ENCODE peak calls at places on chromosome 11, in nine cellular contexts. One of them, this sample, is unnamed.

GRCh38 chr11:123430736-123431356 is 777 bp downstream of the GRAMD1B start:
- DNase-seq in PC-3: peak
- DNase-seq in psoas muscle: peak
- DNase-seq in fibroblast of the aortic adventitia: peak
- DNase-seq in AG04449: no peak
- DNase-seq in astrocyte of the spinal cord: peak
- DNase-seq in tibial artery: peak
- DNase-seq in uterus: no peak
- DNase-seq in cardiac fibroblast: peak
- DNase-seq in this sample: no peak

GRCh38 chr11:17760102-17761029 is 25.8 kb downstream of the KCNC1 start:
- DNase-seq in astrocyte of the spinal cord: peak
- DNase-seq in cardiac fibroblast: peak
- DNase-seq in PC-3: peak
- DNase-seq in tibial artery: no peak
- DNase-seq in uterus: no peak
- DNase-seq in AG04449: no peak
- DNase-seq in psoas muscle: peak
- DNase-seq in fibroblast of the aortic adventitia: peak
- DNase-seq in this sample: no peak

GRCh38 chr11:78657441-78657840 is 82.8 kb upstream of the NARS2 start:
- DNase-seq in astrocyte of the spinal cord: no peak
- DNase-seq in cardiac fibroblast: no peak
- DNase-seq in AG04449: no peak
- DNase-seq in fibroblast of the aortic adventitia: no peak
- DNase-seq in tibial artery: no peak
- DNase-seq in psoas muscle: no peak
- DNase-seq in uterus: no peak
- DNase-seq in PC-3: no peak
- DNase-seq in this sample: no peak

GRCh38 chr11:125091877-125092664 is 19.4 kb downstream of the TMEM218 start:
- DNase-seq in tibial artery: no peak
- DNase-seq in AG04449: no peak
- DNase-seq in psoas muscle: no peak
- DNase-seq in cardiac fibroblast: no peak
- DNase-seq in astrocyte of the spinal cord: no peak
- DNase-seq in uterus: no peak
- DNase-seq in fibroblast of the aortic adventitia: no peak
- DNase-seq in PC-3: no peak
- DNase-seq in this sample: no peak

GRCh38 chr11:123218451-123218850 is 23.4 kb upstream of the CLMP start:
- DNase-seq in fibroblast of the aortic adventitia: no peak
- DNase-seq in cardiac fibroblast: no peak
- DNase-seq in astrocyte of the spinal cord: no peak
- DNase-seq in AG04449: no peak
- DNase-seq in uterus: no peak
- DNase-seq in tibial artery: no peak
- DNase-seq in psoas muscle: no peak
- DNase-seq in PC-3: no peak
- DNase-seq in this sample: no peak

GRCh38 chr11:78080818-78081495 is 1.3 kb upstream of the NDUFC2 start:
- DNase-seq in tibial artery: no peak
- DNase-seq in cardiac fibroblast: peak
- DNase-seq in PC-3: peak
- DNase-seq in astrocyte of the spinal cord: peak
- DNase-seq in psoas muscle: no peak
- DNase-seq in AG04449: no peak
- DNase-seq in uterus: no peak
- DNase-seq in fibroblast of the aortic adventitia: peak
- DNase-seq in this sample: peak

GRCh38 chr11:10303558-10304363 is 1.1 kb upstream of the ADM start:
- DNase-seq in PC-3: peak
- DNase-seq in uterus: peak
- DNase-seq in cardiac fibroblast: peak
- DNase-seq in tibial artery: peak
- DNase-seq in psoas muscle: peak
- DNase-seq in astrocyte of the spinal cord: peak
- DNase-seq in fibroblast of the aortic adventitia: peak
- DNase-seq in AG04449: no peak
- DNase-seq in this sample: no peak

GRCh38 chr11:69157822-69158231 is 2.1 kb downstream of the SMIM38 start:
- DNase-seq in AG04449: no peak
- DNase-seq in tibial artery: peak
- DNase-seq in fibroblast of the aortic adventitia: no peak
- DNase-seq in psoas muscle: no peak
- DNase-seq in astrocyte of the spinal cord: no peak
- DNase-seq in cardiac fibroblast: no peak
- DNase-seq in PC-3: no peak
- DNase-seq in uterus: no peak
- DNase-seq in this sample: no peak

GRCh38 chr11:19244084-19244483 is 3.3 kb upstream of the E2F8 start:
- DNase-seq in fibroblast of the aortic adventitia: peak
- DNase-seq in psoas muscle: no peak
- DNase-seq in astrocyte of the spinal cord: no peak
- DNase-seq in AG04449: no peak
- DNase-seq in tibial artery: no peak
- DNase-seq in cardiac fibroblast: peak
- DNase-seq in PC-3: peak
- DNase-seq in uterus: no peak
- DNase-seq in this sample: no peak

GRCh38 chr11:14565845-14566244 is 45.7 kb upstream of the PSMA1 start:
- DNase-seq in tibial artery: no peak
- DNase-seq in fibroblast of the aortic adventitia: no peak
- DNase-seq in AG04449: no peak
- DNase-seq in uterus: no peak
- DNase-seq in astrocyte of the spinal cord: no peak
- DNase-seq in PC-3: no peak
- DNase-seq in psoas muscle: no peak
- DNase-seq in cardiac fibroblast: no peak
- DNase-seq in this sample: no peak

GRCh38 chr11:12834630-12835029 is 160.4 kb downstream of the TEAD1 start:
- DNase-seq in cardiac fibroblast: no peak
- DNase-seq in tibial artery: no peak
- DNase-seq in astrocyte of the spinal cord: no peak
- DNase-seq in PC-3: no peak
- DNase-seq in uterus: no peak
- DNase-seq in fibroblast of the aortic adventitia: no peak
- DNase-seq in psoas muscle: no peak
- DNase-seq in AG04449: no peak
- DNase-seq in this sample: no peak

GRCh38 chr11:12840871-12841516 is 166.8 kb downstream of the TEAD1 start:
- DNase-seq in psoas muscle: no peak
- DNase-seq in cardiac fibroblast: no peak
- DNase-seq in PC-3: peak
- DNase-seq in astrocyte of the spinal cord: no peak
- DNase-seq in uterus: no peak
- DNase-seq in fibroblast of the aortic adventitia: peak
- DNase-seq in AG04449: no peak
- DNase-seq in tibial artery: no peak
- DNase-seq in this sample: no peak

GRCh38 chr11:12835286-12835685 is 161.1 kb downstream of the TEAD1 start:
- DNase-seq in PC-3: no peak
- DNase-seq in fibroblast of the aortic adventitia: no peak
- DNase-seq in cardiac fibroblast: no peak
- DNase-seq in astrocyte of the spinal cord: no peak
- DNase-seq in tibial artery: no peak
- DNase-seq in psoas muscle: no peak
- DNase-seq in uterus: no peak
- DNase-seq in AG04449: no peak
- DNase-seq in this sample: no peak

GRCh38 chr11:12841946-12842630 is 167.0 kb upstream of the RASSF10 start:
- DNase-seq in fibroblast of the aortic adventitia: peak
- DNase-seq in uterus: peak
- DNase-seq in astrocyte of the spinal cord: peak
- DNase-seq in cardiac fibroblast: peak
- DNase-seq in psoas muscle: no peak
- DNase-seq in PC-3: peak
- DNase-seq in AG04449: no peak
- DNase-seq in tibial artery: no peak
- DNase-seq in this sample: peak

GRCh38 chr11:12838463-12839120 is 164.4 kb downstream of the TEAD1 start:
- DNase-seq in PC-3: no peak
- DNase-seq in psoas muscle: no peak
- DNase-seq in uterus: peak
- DNase-seq in tibial artery: no peak
- DNase-seq in AG04449: no peak
- DNase-seq in fibroblast of the aortic adventitia: peak
- DNase-seq in astrocyte of the spinal cord: no peak
- DNase-seq in cardiac fibroblast: peak
- DNase-seq in this sample: peak
- TF ChIP-seq CTCF in PC-3: no peak
- TF ChIP-seq CTCF in psoas muscle: no peak
- TF ChIP-seq CTCF in uterus: no peak
- TF ChIP-seq CTCF in tibial artery: no peak
- TF ChIP-seq CTCF in AG04449: no peak
- TF ChIP-seq CTCF in fibroblast of the aortic adventitia: no peak
- TF ChIP-seq CTCF in astrocyte of the spinal cord: no peak
- TF ChIP-seq CTCF in cardiac fibroblast: no peak
- TF ChIP-seq CTCF in this sample: no peak

GRCh38 chr11:73158356-73159051 is 16.4 kb upstream of the FCHSD2 start:
- DNase-seq in psoas muscle: no peak
- DNase-seq in tibial artery: peak
- DNase-seq in PC-3: no peak
- DNase-seq in astrocyte of the spinal cord: no peak
- DNase-seq in AG04449: peak
- DNase-seq in fibroblast of the aortic adventitia: peak
- DNase-seq in cardiac fibroblast: peak
- DNase-seq in uterus: no peak
- DNase-seq in this sample: no peak
- H3K4me3 ChIP-seq in psoas muscle: no peak
- H3K4me3 ChIP-seq in tibial artery: no peak
- H3K4me3 ChIP-seq in PC-3: no peak
- H3K4me3 ChIP-seq in astrocyte of the spinal cord: no peak
- H3K4me3 ChIP-seq in AG04449: no peak
- H3K4me3 ChIP-seq in fibroblast of the aortic adventitia: no peak
- H3K4me3 ChIP-seq in cardiac fibroblast: no peak
- H3K4me3 ChIP-seq in uterus: no peak
- H3K4me3 ChIP-seq in this sample: no peak

DNA sequence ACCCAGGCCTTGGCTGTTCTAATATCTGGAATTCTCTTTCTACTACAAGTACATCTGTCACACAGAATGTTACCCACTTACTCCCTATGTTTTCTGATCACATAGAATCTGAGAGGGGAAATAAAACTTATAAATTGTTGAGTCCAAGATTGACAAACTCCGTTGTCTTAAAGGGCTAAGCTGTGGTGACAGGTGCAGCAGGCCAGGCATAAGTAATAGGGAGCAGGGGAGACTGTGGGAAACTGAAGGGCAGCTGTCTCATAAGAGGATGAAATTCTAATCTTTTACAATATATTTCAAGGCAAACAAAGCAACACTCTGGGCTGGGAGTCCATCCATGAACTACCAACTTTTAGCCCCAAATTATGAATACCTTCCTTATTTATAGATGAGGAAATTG is 133.9 kb downstream of the SLC1A2 start:
- DNase-seq in psoas muscle: no peak
- DNase-seq in tibial artery: no peak
- DNase-seq in astrocyte of the spinal cord: no peak
- DNase-seq in fibroblast of the aortic adventitia: no peak
- DNase-seq in uterus: no peak
- DNase-seq in PC-3: no peak
- DNase-seq in AG04449: no peak
- DNase-seq in cardiac fibroblast: no peak
- DNase-seq in this sample: no peak
- TF ChIP-seq CTCF in psoas muscle: no peak
- TF ChIP-seq CTCF in tibial artery: no peak
- TF ChIP-seq CTCF in astrocyte of the spinal cord: no peak
- TF ChIP-seq CTCF in fibroblast of the aortic adventitia: no peak
- TF ChIP-seq CTCF in uterus: no peak
- TF ChIP-seq CTCF in PC-3: no peak
- TF ChIP-seq CTCF in AG04449: no peak
- TF ChIP-seq CTCF in cardiac fibroblast: no peak
- TF ChIP-seq CTCF in this sample: no peak

GRCh38 chr11:94544832-94545640 is 1.3 kb downstream of the FUT4 start:
- DNase-seq in PC-3: no peak
- DNase-seq in astrocyte of the spinal cord: no peak
- DNase-seq in psoas muscle: peak
- DNase-seq in AG04449: no peak
- DNase-seq in cardiac fibroblast: no peak
- DNase-seq in tibial artery: peak
- DNase-seq in uterus: no peak
- DNase-seq in fibroblast of the aortic adventitia: no peak
- DNase-seq in this sample: no peak

GRCh38 chr11:94543695-94544581 is at the start of gene FUT4:
- DNase-seq in tibial artery: peak
- DNase-seq in cardiac fibroblast: peak
- DNase-seq in fibroblast of the aortic adventitia: peak
- DNase-seq in AG04449: no peak
- DNase-seq in uterus: peak
- DNase-seq in psoas muscle: peak
- DNase-seq in PC-3: peak
- DNase-seq in astrocyte of the spinal cord: peak
- DNase-seq in this sample: no peak

GRCh38 chr11:94544582-94544831 is 786 bp downstream of the FUT4 start:
- DNase-seq in fibroblast of the aortic adventitia: no peak
- DNase-seq in AG04449: no peak
- DNase-seq in psoas muscle: no peak
- DNase-seq in PC-3: no peak
- DNase-seq in uterus: no peak
- DNase-seq in tibial artery: no peak
- DNase-seq in astrocyte of the spinal cord: no peak
- DNase-seq in cardiac fibroblast: peak
- DNase-seq in this sample: no peak

GRCh38 chr11:94546886-94547285 is 3.2 kb downstream of the FUT4 start:
- DNase-seq in cardiac fibroblast: no peak
- DNase-seq in fibroblast of the aortic adventitia: no peak
- DNase-seq in tibial artery: no peak
- DNase-seq in AG04449: no peak
- DNase-seq in psoas muscle: no peak
- DNase-seq in astrocyte of the spinal cord: no peak
- DNase-seq in uterus: no peak
- DNase-seq in PC-3: peak
- DNase-seq in this sample: no peak

DNA sequence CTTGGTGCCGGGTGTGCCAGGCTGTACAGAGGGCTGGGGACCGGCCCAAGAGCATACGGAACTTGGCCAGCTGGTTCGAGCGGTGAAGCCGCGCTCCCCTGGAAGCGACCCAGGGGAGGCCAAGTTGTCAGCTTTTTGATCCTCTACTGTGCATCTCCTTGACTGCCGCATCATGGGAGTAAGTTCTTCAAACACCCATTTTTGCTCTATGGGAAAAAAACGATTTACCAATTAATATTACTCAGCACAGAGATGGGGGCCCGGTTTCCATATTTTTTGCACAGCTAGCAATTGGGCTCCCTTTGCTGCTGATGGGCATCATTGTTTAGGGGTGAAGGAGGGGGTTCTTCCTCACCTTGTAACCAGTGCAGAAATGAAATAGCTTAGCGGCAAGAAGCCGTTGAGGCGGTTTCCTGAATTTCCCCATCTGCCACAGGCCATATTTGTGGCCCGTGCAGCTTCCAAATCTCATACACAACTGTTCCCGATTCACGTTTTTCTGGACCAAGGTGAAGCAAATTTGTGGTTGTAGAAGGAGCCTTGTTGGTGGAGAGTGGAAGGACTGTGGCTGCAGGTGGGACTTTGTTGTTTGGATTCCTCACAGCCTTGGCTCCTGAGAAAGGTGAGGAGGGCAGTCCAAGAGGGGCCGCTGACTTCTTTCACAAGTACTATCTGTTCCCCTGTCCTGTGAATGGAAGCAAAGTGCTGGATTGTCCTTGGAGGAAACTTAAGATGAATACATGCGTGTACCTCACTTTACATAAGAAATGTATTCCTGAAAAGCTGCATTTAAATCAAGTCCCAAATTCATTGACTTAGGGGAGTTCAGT is 2.1 kb downstream of the FUT4 start:
- DNase-seq in tibial artery: peak
- DNase-seq in cardiac fibroblast: no peak
- DNase-seq in psoas muscle: no peak
- DNase-seq in PC-3: no peak
- DNase-seq in AG04449: no peak
- DNase-seq in fibroblast of the aortic adventitia: no peak
- DNase-seq in astrocyte of the spinal cord: no peak
- DNase-seq in uterus: no peak
- DNase-seq in this sample: no peak
- H3K4me3 ChIP-seq in tibial artery: peak
- H3K4me3 ChIP-seq in cardiac fibroblast: peak
- H3K4me3 ChIP-seq in psoas muscle: peak
- H3K4me3 ChIP-seq in PC-3: peak
- H3K4me3 ChIP-seq in AG04449: peak
- H3K4me3 ChIP-seq in fibroblast of the aortic adventitia: peak
- H3K4me3 ChIP-seq in astrocyte of the spinal cord: peak
- H3K4me3 ChIP-seq in uterus: peak
- H3K4me3 ChIP-seq in this sample: peak

This sample was measured in AG09309.